ENCODE peak calls at places on chromosomes 6 and 20, in five cellular contexts. H is choroid plexus epithelial cell, L is GM20000, K is ELR, S is HT1080. M is an unnamed sample.

GRCh38 chr6:149942461-149942829 is 631 bp downstream of the ULBP2 start:
- DNase-seq in H (no peak), L (no peak), K (no peak), S (peak), M (peak)

GRCh38 chr20:5703542-5704215 is 46.5 kb upstream of the SHLD1 start:
- DNase-seq in H (no peak), L (no peak), K (no peak), S (no peak), M (no peak)

GRCh38 chr6:167495506-167496391 is 170.9 kb downstream of the TTLL2 start:
- DNase-seq in H (no peak), L (no peak), K (no peak), S (no peak), M (no peak)

GRCh38 chr6:119043265-119043664 is 35.2 kb downstream of the FAM184A start:
- DNase-seq in H (no peak), L (no peak), K (no peak), S (no peak), M (no peak)

GRCh38 chr20:8633366-8633765 is 435.5 kb upstream of the PLCB4 start:
- DNase-seq in H (no peak), L (no peak), K (peak), S (peak), M (no peak)

GRCh38 chr20:43736588-43737091 is 9.8 kb upstream of the GTSF1L start:
- DNase-seq in H (peak), L (peak), K (no peak), S (no peak), M (peak)

GRCh38 chr6:31086788-31087440 is 25.5 kb downstream of the C6orf15 start:
- DNase-seq in H (peak), L (no peak), K (peak), S (peak), M (no peak)

GRCh38 chr20:23032056-23032455 is 3.1 kb upstream of the SSTR4 start:
- DNase-seq in H (no peak), L (no peak), K (no peak), S (no peak), M (no peak)

GRCh38 chr20:58718121-58718563 is 25.5 kb downstream of the NPEPL1 start:
- DNase-seq in H (no peak), L (no peak), K (no peak), S (no peak), M (peak)

GRCh38 chr20:53940883-53941546 is 129.4 kb downstream of the BCAS1 start:
- DNase-seq in H (peak), L (no peak), K (peak), S (peak), M (no peak)

GRCh38 chr20:46004813-46005505 is 3.7 kb upstream of the MMP9 start:
- DNase-seq in H (no peak), L (no peak), K (peak), S (peak), M (no peak)

GRCh38 chr6:152635949-152636674 is 1.1 kb downstream of the SYNE1 start:
- DNase-seq in H (peak), L (peak), K (peak), S (no peak), M (no peak)

GRCh38 chr6:48229849-48230248 is 118.9 kb upstream of the PTCHD4 start:
- DNase-seq in H (no peak), L (no peak), K (peak), S (no peak), M (no peak)

GRCh38 chr6:156359912-156360311 is 417.3 kb upstream of the ARID1B start:
- DNase-seq in H (no peak), L (no peak), K (no peak), S (peak), M (no peak)

GRCh38 chr6:16440656-16441212 is 202.3 kb downstream of the GMPR start:
- DNase-seq in H (no peak), L (no peak), K (no peak), S (no peak), M (no peak)

GRCh38 chr20:51579137-51579536 is 36.6 kb upstream of the NFATC2 start:
- DNase-seq in H (peak), L (no peak), K (peak), S (peak), M (no peak)

GRCh38 chr6:111623046-111623718 is 17.5 kb upstream of the TRAF3IP2 start:
- DNase-seq in H (no peak), L (no peak), K (no peak), S (no peak), M (no peak)

GRCh38 chr6:137240168-137240567 is 21.0 kb upstream of the IFNGR1 start:
- DNase-seq in H (peak), L (no peak), K (peak), S (peak), M (no peak)

GRCh38 chr6:6725120-6725833 is 136.8 kb downstream of the LY86 start:
- DNase-seq in H (no peak), L (no peak), K (no peak), S (no peak), M (no peak)

GRCh38 chr6:48071833-48072232 is 39.2 kb downstream of the PTCHD4 start:
- DNase-seq in H (no peak), L (no peak), K (no peak), S (no peak), M (no peak)

GRCh38 chr20:14310977-14311654 is 26.3 kb downstream of the FLRT3 start:
- DNase-seq in H (no peak), L (no peak), K (no peak), S (peak), M (no peak)

GRCh38 chr6:167762259-167762962 is 64.3 kb upstream of the AFDN start:
- DNase-seq in H (no peak), L (no peak), K (no peak), S (no peak), M (no peak)

GRCh38 chr6:169378620-169379381 is 125.2 kb upstream of the THBS2 start:
- DNase-seq in H (no peak), L (no peak), K (no peak), S (no peak), M (no peak)

GRCh38 chr20:33328157-33328556 is 45.1 kb downstream of the BPIFB1 start:
- DNase-seq in H (no peak), L (no peak), K (no peak), S (no peak), M (no peak)

GRCh38 chr6:154230910-154231595 is 125.5 kb downstream of the IPCEF1 start:
- DNase-seq in H (no peak), L (no peak), K (no peak), S (no peak), M (no peak)

GRCh38 chr6:134145786-134146185 is 93.4 kb upstream of the SLC2A12 start:
- DNase-seq in H (peak), L (no peak), K (peak), S (no peak), M (no peak)

GRCh38 chr6:47631248-47632196 is 66.9 kb upstream of the ADGRF4 start:
- DNase-seq in H (peak), L (peak), K (peak), S (peak), M (no peak)

GRCh38 chr6:156719720-156720563 is 57.2 kb upstream of the ARID1B start:
- DNase-seq in H (peak), L (peak), K (peak), S (no peak), M (peak)

GRCh38 chr6:17096076-17096475 is 5.8 kb upstream of the STMND1 start:
- DNase-seq in H (peak), L (no peak), K (no peak), S (no peak), M (no peak)

GRCh38 chr6:166258854-166259276 is 49.3 kb downstream of the PRR18 start:
- DNase-seq in H (no peak), L (peak), K (peak), S (peak), M (no peak)